ENCODE peak calls at places on chromosomes 6 and 20, in eight cellular contexts. N is suprapubic skin, Q is vagina, O is adrenal gland, L is IMR-90, Y is heart left ventricle, S is HCT116, G is ovary. M is an unnamed sample. For H3K4me1, the result is how much of the 10 kb centered on the place peaks cover.

GRCh38 chr20:49657118-49657901 is 56.4 kb downstream of the B4GALT5 start:
- DNase-seq in Y (no peak), Q (no peak), N (peak), S (no peak), O (no peak), G (no peak), L (peak), M (no peak)

GRCh38 chr20:53492212-53492611 is 101.4 kb downstream of the ZNF217 start:
- DNase-seq in G (no peak), N (no peak), S (no peak), Q (no peak), Y (no peak), L (no peak), O (no peak), M (no peak)

GRCh38 chr20:61671559-61671958 is 394.1 kb downstream of the TAF4 start:
- DNase-seq in N (no peak), O (no peak), L (no peak), G (no peak), Y (no peak), S (no peak), Q (no peak), M (no peak)

GRCh38 chr20:56359212-56360132 is 698 bp downstream of the FAM210B start:
- DNase-seq in N (peak), S (no peak), Q (no peak), Y (peak), L (peak), O (peak), G (peak), M (peak)

GRCh38 chr20:47713941-47714450 is 71.3 kb downstream of the SULF2 start:
- DNase-seq in S (no peak), L (peak), G (peak), Q (no peak), N (peak), O (no peak), Y (no peak), M (peak)

GRCh38 chr6:89485320-89485719 is 52.4 kb downstream of the ANKRD6 start:
- DNase-seq in S (no peak), O (no peak), Q (no peak), Y (no peak), L (no peak), N (no peak), G (no peak), M (no peak)

GRCh38 chr6:25889877-25890853 is 16.1 kb upstream of the SLC17A3 start:
- DNase-seq in N (no peak), Y (no peak), L (peak), O (peak), Q (no peak), G (no peak), S (peak), M (no peak)

GRCh38 chr6:40042232-40042631 is 108.0 kb upstream of the MOCS1 start:
- DNase-seq in Q (no peak), Y (no peak), N (no peak), G (no peak), O (no peak), L (no peak), S (no peak), M (no peak)

GRCh38 chr20:37914672-37915433 is 11.9 kb downstream of the VSTM2L start:
- DNase-seq in L (no peak), G (no peak), Y (no peak), S (no peak), Q (no peak), N (no peak), O (no peak), M (no peak)

GRCh38 chr20:15241696-15242095 is 904.3 kb upstream of the FLRT3 start:
- DNase-seq in S (no peak), N (no peak), Q (no peak), O (no peak), Y (no peak), L (no peak), G (no peak), M (no peak)

GRCh38 chr20:1992359-1992758 is 1.5 kb downstream of the PDYN start:
- DNase-seq in S (no peak), N (no peak), G (no peak), L (no peak), O (no peak), Y (no peak), Q (no peak), M (no peak)

GRCh38 chr6:168207421-168208175 is 112.0 kb downstream of the DACT2 start:
- DNase-seq in L (no peak), N (no peak), Q (no peak), Y (peak), G (no peak), S (no peak), O (no peak), M (no peak)

GRCh38 chr6:11473008-11473740 is 64.4 kb upstream of the TMEM170B start:
- DNase-seq in Y (no peak), N (no peak), O (no peak), S (no peak), L (no peak), Q (no peak), G (no peak), M (no peak)

GRCh38 chr6:36979343-36979742 is 6.7 kb downstream of the MTCH1 start:
- DNase-seq in Q (no peak), G (peak), Y (no peak), N (no peak), L (peak), S (no peak), O (peak), M (peak)

GRCh38 chr20:50310673-50311051 is 120.0 kb downstream of the CEBPB start:
- DNase-seq in N (no peak), G (no peak), Q (no peak), Y (no peak), O (no peak), L (no peak), S (no peak), M (no peak)

GRCh38 chr20:47319517-47320252 is 36.8 kb downstream of the ZMYND8 start:
- DNase-seq in Y (no peak), N (peak), O (no peak), Q (no peak), G (peak), L (peak), S (peak), M (no peak)

GRCh38 chr6:81613606-81614005 is 138.9 kb downstream of the TENT5A start:
- DNase-seq in O (no peak), L (peak), Q (no peak), S (no peak), Y (no peak), N (no peak), G (no peak), M (no peak)

GRCh38 chr6:38508894-38509293 is 130.8 kb downstream of the BTBD9 start:
- DNase-seq in N (no peak), G (no peak), L (peak), S (no peak), Y (no peak), Q (no peak), O (no peak), M (no peak)

GRCh38 chr6:6565069-6565468 is 23.5 kb upstream of the LY86 start:
- DNase-seq in Q (no peak), G (no peak), O (no peak), Y (no peak), L (no peak), N (no peak), S (no peak), M (no peak)

GRCh38 chr20:16761305-16761829 is 13.2 kb downstream of the OTOR start:
- DNase-seq in O (peak), S (peak), L (peak), G (peak), Y (no peak), N (no peak), Q (no peak), M (no peak)

GRCh38 chr20:57167292-57167655 is 99.2 kb downstream of the BMP7 start:
- DNase-seq in Q (no peak), Y (no peak), O (no peak), N (no peak), S (no peak), G (no peak), L (no peak), M (no peak)

GRCh38 chr6:110296151-110297028 is 61.8 kb downstream of the METTL24 start:
- DNase-seq in S (no peak), O (no peak), L (no peak), G (no peak), Y (no peak), Q (no peak), N (no peak), M (no peak)

GRCh38 chr20:32526125-32526524 is 59.0 kb downstream of the NOL4L start:
- DNase-seq in O (no peak), N (no peak), Y (no peak), L (no peak), G (no peak), Q (no peak), S (no peak), M (no peak)

GRCh38 chr6:111978826-111979225 is 75.1 kb upstream of the CCN6 start:
- DNase-seq in G (no peak), O (no peak), L (no peak), N (no peak), Q (no peak), Y (no peak), S (no peak), M (no peak)

GRCh38 chr6:113976806-113977205 is 5.9 kb upstream of the HDAC2 start:
- DNase-seq in Q (no peak), G (no peak), Y (no peak), L (peak), S (no peak), N (no peak), O (no peak), M (no peak)

GRCh38 chr20:10309326-10309725 is 90.7 kb downstream of the SNAP25 start:
- DNase-seq in N (no peak), G (no peak), S (no peak), O (no peak), L (peak), Q (no peak), Y (no peak), M (no peak)

GRCh38 chr20:51945177-51945576 is 142.9 kb upstream of the SALL4 start:
- DNase-seq in S (no peak), G (no peak), N (no peak), Y (no peak), L (no peak), Q (no peak), O (no peak), M (no peak)

GRCh38 chr6:133741375-133741861 is 147.5 kb upstream of the TCF21 start:
- DNase-seq in Y (no peak), L (peak), N (no peak), O (no peak), G (no peak), Q (no peak), S (peak), M (no peak)

GRCh38 chr20:25285091-25285647 is 37.3 kb downstream of the PYGB start:
- DNase-seq in L (no peak), N (peak), G (peak), Y (peak), Q (no peak), O (peak), S (no peak), M (peak)

GRCh38 chr6:106102967-106103727 is 17.0 kb downstream of the PRDM1 start:
- DNase-seq in L (no peak), N (no peak), G (no peak), Y (no peak), O (no peak), Q (no peak), S (no peak), M (no peak)
- H3K4me3 ChIP-seq in L (peak), N (peak), G (no peak), Y (peak), O (no peak), Q (peak), S (no peak), M (no peak)

DNA sequence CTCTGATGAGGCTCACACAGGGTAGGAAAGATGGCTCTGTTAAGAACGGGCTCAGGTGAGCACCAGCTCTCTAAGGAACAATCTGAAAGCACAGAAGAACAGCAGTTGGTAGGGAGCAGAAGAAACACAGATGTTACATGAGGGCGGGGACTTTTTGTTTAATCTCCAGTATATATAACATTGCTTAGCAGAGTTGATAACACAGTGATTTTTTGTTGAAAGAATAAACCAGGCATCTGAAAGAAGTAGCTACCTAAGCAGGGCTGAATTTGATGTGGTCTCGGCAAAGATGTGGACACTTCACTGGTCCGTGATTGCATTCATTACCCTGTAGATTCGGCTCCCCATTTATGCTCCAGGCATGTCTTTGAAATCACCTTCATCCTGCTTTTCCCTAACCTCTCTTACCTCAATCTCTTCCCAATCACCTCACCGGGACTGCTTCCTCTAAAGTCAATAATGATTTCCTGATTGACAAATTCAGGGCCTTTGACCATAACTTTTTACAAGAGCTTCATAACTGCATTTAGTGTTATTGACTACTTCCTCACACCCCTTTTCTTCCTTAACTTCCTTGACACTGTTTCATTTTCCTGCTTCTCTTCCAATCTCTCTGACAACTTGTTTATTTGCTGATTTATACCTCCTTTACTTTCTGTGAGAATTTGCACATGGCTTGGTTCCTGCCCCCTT is 34.4 kb downstream of the SAMD3 start:
- DNase-seq in N (no peak), G (no peak), O (no peak), Y (no peak), S (no peak), Q (no peak), L (no peak), M (no peak)
- TF ChIP-seq POLR2A in N (no peak), G (no peak), O (no peak), Y (no peak), S (no peak), Q (no peak), L (no peak), M (no peak)

GRCh38 chr6:50829898-50830439 is 11.3 kb downstream of the TFAP2B start:
- DNase-seq in Y (no peak), N (no peak), L (no peak), S (no peak), Q (no peak), O (no peak), G (no peak), M (no peak)
- H3K4me1 ChIP-seq in Y (under half), N (under half), L (under half), S (under half), Q (under half), O (under half), G (under half), M (under half)

DNA sequence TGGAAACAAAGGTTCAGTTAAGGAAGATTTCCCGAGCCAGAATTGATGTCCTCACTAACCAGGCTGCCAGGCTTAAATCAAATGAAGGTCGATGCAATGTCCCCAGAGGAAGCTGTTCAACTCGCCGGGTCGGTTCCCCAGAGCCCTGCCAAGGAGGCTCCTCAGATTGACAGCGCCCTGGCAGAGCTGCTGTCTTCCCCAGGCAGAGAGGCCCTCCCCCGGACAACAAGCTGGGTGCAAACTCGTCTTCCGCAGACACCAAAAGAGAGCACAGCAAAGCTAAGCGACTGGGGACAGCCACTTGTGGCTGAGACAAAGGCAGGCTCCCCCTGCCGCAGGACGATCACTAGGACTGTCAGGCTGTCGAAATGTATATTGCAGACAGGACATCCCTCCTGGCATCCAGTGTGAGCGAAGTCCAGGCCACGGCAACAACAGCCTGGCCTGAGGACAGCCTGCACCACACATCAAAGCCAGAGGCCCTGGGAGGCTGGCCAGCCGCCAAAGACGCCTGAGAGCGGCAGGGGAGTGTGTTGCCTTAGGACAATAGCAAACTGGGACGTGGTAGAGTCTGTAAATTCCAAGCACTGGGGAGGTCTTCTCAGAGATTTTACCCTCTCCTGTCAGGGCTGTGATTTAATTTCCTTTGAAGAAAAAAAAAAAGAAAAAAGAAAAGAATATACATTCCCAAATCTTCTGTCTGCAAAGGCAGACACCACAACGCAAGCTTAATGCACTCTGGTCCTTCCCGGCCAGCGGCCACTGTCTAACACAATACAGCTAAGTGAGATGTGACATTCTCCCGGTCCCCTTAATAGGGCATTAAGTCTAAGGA is 99.1 kb downstream of the HIVEP2 start:
- DNase-seq in G (peak), S (peak), Q (no peak), L (peak), N (peak), O (peak), Y (peak), M (peak)
- H3K4me3 ChIP-seq in G (peak), S (peak), Q (peak), L (peak), N (peak), O (no peak), Y (peak), M (peak)

GRCh38 chr6:166382933-166383816 is at the start of gene MPC1:
- DNase-seq in N (peak), Y (peak), Q (no peak), L (peak), S (peak), O (peak), G (peak), M (peak)
- TF ChIP-seq POLR2A in N (peak), Y (no peak), Q (no peak), L (no peak), S (peak), O (peak), G (peak), M (peak)